ENCODE peak calls at places on chromosome 12, in nine cellular contexts. One of them, this sample, is unnamed.

GRCh38 chr12:5227722-5228274 is 184.1 kb downstream of the KCNA5 start:
- DNase-seq in OCI-LY7: no peak
- DNase-seq in neuronal stem cell: no peak
- DNase-seq in H9: no peak
- DNase-seq in PC-9: no peak
- DNase-seq in neural progenitor cell: no peak
- DNase-seq in IMR-90: no peak
- DNase-seq in GM23248: no peak
- DNase-seq in HCT116: no peak
- DNase-seq in this sample: no peak

GRCh38 chr12:107649615-107650014 is 36.0 kb upstream of the PWP1 start:
- DNase-seq in OCI-LY7: no peak
- DNase-seq in neuronal stem cell: no peak
- DNase-seq in H9: no peak
- DNase-seq in PC-9: no peak
- DNase-seq in neural progenitor cell: no peak
- DNase-seq in IMR-90: no peak
- DNase-seq in GM23248: no peak
- DNase-seq in HCT116: no peak
- DNase-seq in this sample: no peak

GRCh38 chr12:132525833-132526455 is 36.0 kb downstream of the FBRSL1 start:
- DNase-seq in OCI-LY7: no peak
- DNase-seq in neuronal stem cell: no peak
- DNase-seq in H9: no peak
- DNase-seq in PC-9: no peak
- DNase-seq in neural progenitor cell: peak
- DNase-seq in IMR-90: no peak
- DNase-seq in GM23248: no peak
- DNase-seq in HCT116: no peak
- DNase-seq in this sample: no peak

GRCh38 chr12:109134186-109134917 is 18.0 kb downstream of the ACACB start:
- DNase-seq in OCI-LY7: no peak
- DNase-seq in neuronal stem cell: no peak
- DNase-seq in H9: peak
- DNase-seq in PC-9: no peak
- DNase-seq in neural progenitor cell: peak
- DNase-seq in IMR-90: no peak
- DNase-seq in GM23248: peak
- DNase-seq in HCT116: peak
- DNase-seq in this sample: no peak

GRCh38 chr12:79124385-79124784 is 259.8 kb downstream of the SYT1 start:
- DNase-seq in OCI-LY7: no peak
- DNase-seq in neuronal stem cell: no peak
- DNase-seq in H9: no peak
- DNase-seq in PC-9: no peak
- DNase-seq in neural progenitor cell: no peak
- DNase-seq in IMR-90: no peak
- DNase-seq in GM23248: no peak
- DNase-seq in HCT116: no peak
- DNase-seq in this sample: no peak

GRCh38 chr12:25995906-25996305 is 37.4 kb downstream of the RASSF8 start:
- DNase-seq in OCI-LY7: no peak
- DNase-seq in neuronal stem cell: no peak
- DNase-seq in H9: no peak
- DNase-seq in PC-9: no peak
- DNase-seq in neural progenitor cell: no peak
- DNase-seq in IMR-90: peak
- DNase-seq in GM23248: peak
- DNase-seq in HCT116: no peak
- DNase-seq in this sample: no peak

GRCh38 chr12:85527192-85527591 is 247.2 kb downstream of the ALX1 start:
- DNase-seq in OCI-LY7: peak
- DNase-seq in neuronal stem cell: no peak
- DNase-seq in H9: no peak
- DNase-seq in PC-9: no peak
- DNase-seq in neural progenitor cell: no peak
- DNase-seq in IMR-90: no peak
- DNase-seq in GM23248: no peak
- DNase-seq in HCT116: no peak
- DNase-seq in this sample: no peak

GRCh38 chr12:60148831-60149230 is 553.0 kb downstream of the SLC16A7 start:
- DNase-seq in OCI-LY7: no peak
- DNase-seq in neuronal stem cell: no peak
- DNase-seq in H9: no peak
- DNase-seq in PC-9: no peak
- DNase-seq in neural progenitor cell: no peak
- DNase-seq in IMR-90: peak
- DNase-seq in GM23248: peak
- DNase-seq in HCT116: peak
- DNase-seq in this sample: no peak

GRCh38 chr12:80714055-80714454 is 2.7 kb upstream of the MYF5 start:
- DNase-seq in OCI-LY7: no peak
- DNase-seq in neuronal stem cell: no peak
- DNase-seq in H9: peak
- DNase-seq in PC-9: no peak
- DNase-seq in neural progenitor cell: peak
- DNase-seq in IMR-90: peak
- DNase-seq in GM23248: no peak
- DNase-seq in HCT116: no peak
- DNase-seq in this sample: no peak

GRCh38 chr12:131197490-131197889 is 243.8 kb downstream of the ADGRD1 start:
- DNase-seq in OCI-LY7: no peak
- DNase-seq in neuronal stem cell: no peak
- DNase-seq in H9: no peak
- DNase-seq in PC-9: no peak
- DNase-seq in neural progenitor cell: no peak
- DNase-seq in IMR-90: no peak
- DNase-seq in GM23248: no peak
- DNase-seq in HCT116: no peak
- DNase-seq in this sample: no peak

GRCh38 chr12:71602745-71603577 is 60.7 kb downstream of the ZFC3H1 start:
- DNase-seq in OCI-LY7: no peak
- DNase-seq in neuronal stem cell: no peak
- DNase-seq in H9: no peak
- DNase-seq in PC-9: no peak
- DNase-seq in neural progenitor cell: no peak
- DNase-seq in IMR-90: no peak
- DNase-seq in GM23248: no peak
- DNase-seq in HCT116: no peak
- DNase-seq in this sample: no peak

GRCh38 chr12:57491393-57492280 is 3.8 kb downstream of the MARS1 start:
- DNase-seq in OCI-LY7: peak
- DNase-seq in neuronal stem cell: no peak
- DNase-seq in H9: no peak
- DNase-seq in PC-9: no peak
- DNase-seq in neural progenitor cell: no peak
- DNase-seq in IMR-90: no peak
- DNase-seq in GM23248: peak
- DNase-seq in HCT116: no peak
- DNase-seq in this sample: no peak

GRCh38 chr12:104351023-104351983 is 47.8 kb downstream of the EID3 start:
- DNase-seq in OCI-LY7: no peak
- DNase-seq in neuronal stem cell: no peak
- DNase-seq in H9: peak
- DNase-seq in PC-9: no peak
- DNase-seq in neural progenitor cell: no peak
- DNase-seq in IMR-90: no peak
- DNase-seq in GM23248: no peak
- DNase-seq in HCT116: no peak
- DNase-seq in this sample: no peak

GRCh38 chr12:64781374-64782029 is 22.3 kb upstream of the GNS start:
- DNase-seq in OCI-LY7: no peak
- DNase-seq in neuronal stem cell: peak
- DNase-seq in H9: peak
- DNase-seq in PC-9: peak
- DNase-seq in neural progenitor cell: peak
- DNase-seq in IMR-90: no peak
- DNase-seq in GM23248: no peak
- DNase-seq in HCT116: no peak
- DNase-seq in this sample: no peak

GRCh38 chr12:6635856-6636521 is at the start of gene LPAR5:
- DNase-seq in OCI-LY7: peak
- DNase-seq in neuronal stem cell: no peak
- DNase-seq in H9: peak
- DNase-seq in PC-9: peak
- DNase-seq in neural progenitor cell: no peak
- DNase-seq in IMR-90: no peak
- DNase-seq in GM23248: peak
- DNase-seq in HCT116: peak
- DNase-seq in this sample: no peak

GRCh38 chr12:6639151-6639773 is 3.5 kb upstream of the LPAR5 start:
- DNase-seq in OCI-LY7: no peak
- DNase-seq in neuronal stem cell: no peak
- DNase-seq in H9: no peak
- DNase-seq in PC-9: no peak
- DNase-seq in neural progenitor cell: no peak
- DNase-seq in IMR-90: no peak
- DNase-seq in GM23248: no peak
- DNase-seq in HCT116: no peak
- DNase-seq in this sample: no peak

GRCh38 chr12:6641131-6641530 is 5.4 kb upstream of the LPAR5 start:
- DNase-seq in OCI-LY7: no peak
- DNase-seq in neuronal stem cell: no peak
- DNase-seq in H9: no peak
- DNase-seq in PC-9: no peak
- DNase-seq in neural progenitor cell: no peak
- DNase-seq in IMR-90: no peak
- DNase-seq in GM23248: peak
- DNase-seq in HCT116: no peak
- DNase-seq in this sample: no peak

GRCh38 chr12:6640497-6640896 is 4.7 kb upstream of the LPAR5 start:
- DNase-seq in OCI-LY7: no peak
- DNase-seq in neuronal stem cell: no peak
- DNase-seq in H9: no peak
- DNase-seq in PC-9: no peak
- DNase-seq in neural progenitor cell: no peak
- DNase-seq in IMR-90: no peak
- DNase-seq in GM23248: no peak
- DNase-seq in HCT116: no peak
- DNase-seq in this sample: no peak

DNA sequence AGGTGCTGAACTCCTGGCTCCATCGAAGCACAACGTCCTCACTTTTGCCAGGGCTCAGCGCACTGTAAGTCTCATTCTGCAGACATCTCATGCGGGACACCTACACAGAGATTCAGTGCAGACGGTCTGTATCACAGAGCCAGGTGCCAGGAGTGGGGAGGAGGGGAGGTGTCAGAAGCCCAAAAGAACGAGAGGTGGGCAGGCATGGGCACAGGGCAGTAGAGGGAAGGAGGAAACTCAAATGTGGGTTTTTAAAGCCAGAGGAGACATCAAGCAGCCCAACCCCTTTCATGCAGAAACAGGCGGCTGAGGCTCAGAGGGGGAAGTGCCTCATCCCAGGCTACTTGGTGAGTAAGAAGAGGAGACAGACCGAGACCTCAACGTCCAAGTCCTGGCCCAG is 2.5 kb upstream of the LPAR5 start:
- DNase-seq in OCI-LY7: peak
- DNase-seq in neuronal stem cell: no peak
- DNase-seq in H9: no peak
- DNase-seq in PC-9: no peak
- DNase-seq in neural progenitor cell: no peak
- DNase-seq in IMR-90: no peak
- DNase-seq in GM23248: no peak
- DNase-seq in HCT116: no peak
- DNase-seq in this sample: no peak
- H2AFZ ChIP-seq in OCI-LY7: peak
- H2AFZ ChIP-seq in neuronal stem cell: peak
- H2AFZ ChIP-seq in H9: no peak
- H2AFZ ChIP-seq in PC-9: no peak
- H2AFZ ChIP-seq in neural progenitor cell: no peak
- H2AFZ ChIP-seq in IMR-90: no peak
- H2AFZ ChIP-seq in GM23248: no peak
- H2AFZ ChIP-seq in HCT116: no peak
- H2AFZ ChIP-seq in this sample: no peak

GRCh38 chr12:68981536-68981935 is 48.6 kb upstream of the CPM start:
- DNase-seq in OCI-LY7: no peak
- DNase-seq in neuronal stem cell: no peak
- DNase-seq in H9: no peak
- DNase-seq in PC-9: no peak
- DNase-seq in neural progenitor cell: no peak
- DNase-seq in IMR-90: peak
- DNase-seq in GM23248: peak
- DNase-seq in HCT116: no peak
- DNase-seq in this sample: no peak

GRCh38 chr12:68977335-68977734 is 44.4 kb upstream of the CPM start:
- DNase-seq in OCI-LY7: no peak
- DNase-seq in neuronal stem cell: no peak
- DNase-seq in H9: no peak
- DNase-seq in PC-9: no peak
- DNase-seq in neural progenitor cell: no peak
- DNase-seq in IMR-90: no peak
- DNase-seq in GM23248: no peak
- DNase-seq in HCT116: no peak
- DNase-seq in this sample: no peak

GRCh38 chr12:68977909-68978610 is 45.1 kb upstream of the CPM start:
- DNase-seq in OCI-LY7: no peak
- DNase-seq in neuronal stem cell: no peak
- DNase-seq in H9: no peak
- DNase-seq in PC-9: no peak
- DNase-seq in neural progenitor cell: no peak
- DNase-seq in IMR-90: no peak
- DNase-seq in GM23248: no peak
- DNase-seq in HCT116: no peak
- DNase-seq in this sample: no peak

GRCh38 chr12:68978678-68979077 is 45.7 kb upstream of the CPM start:
- DNase-seq in OCI-LY7: no peak
- DNase-seq in neuronal stem cell: no peak
- DNase-seq in H9: no peak
- DNase-seq in PC-9: no peak
- DNase-seq in neural progenitor cell: no peak
- DNase-seq in IMR-90: no peak
- DNase-seq in GM23248: no peak
- DNase-seq in HCT116: no peak
- DNase-seq in this sample: no peak

GRCh38 chr12:68980476-68981212 is 47.7 kb upstream of the CPM start:
- DNase-seq in OCI-LY7: no peak
- DNase-seq in neuronal stem cell: no peak
- DNase-seq in H9: no peak
- DNase-seq in PC-9: no peak
- DNase-seq in neural progenitor cell: no peak
- DNase-seq in IMR-90: no peak
- DNase-seq in GM23248: no peak
- DNase-seq in HCT116: no peak
- DNase-seq in this sample: no peak
- H2AFZ ChIP-seq in OCI-LY7: no peak
- H2AFZ ChIP-seq in neuronal stem cell: no peak
- H2AFZ ChIP-seq in H9: no peak
- H2AFZ ChIP-seq in PC-9: no peak
- H2AFZ ChIP-seq in neural progenitor cell: no peak
- H2AFZ ChIP-seq in IMR-90: no peak
- H2AFZ ChIP-seq in GM23248: no peak
- H2AFZ ChIP-seq in HCT116: no peak
- H2AFZ ChIP-seq in this sample: no peak

GRCh38 chr12:101891462-101891971 is 14.1 kb downstream of the DRAM1 start:
- DNase-seq in OCI-LY7: no peak
- DNase-seq in neuronal stem cell: no peak
- DNase-seq in H9: no peak
- DNase-seq in PC-9: peak
- DNase-seq in neural progenitor cell: no peak
- DNase-seq in IMR-90: peak
- DNase-seq in GM23248: peak
- DNase-seq in HCT116: no peak
- DNase-seq in this sample: no peak
- H2AFZ ChIP-seq in OCI-LY7: peak
- H2AFZ ChIP-seq in neuronal stem cell: no peak
- H2AFZ ChIP-seq in H9: no peak
- H2AFZ ChIP-seq in PC-9: no peak
- H2AFZ ChIP-seq in neural progenitor cell: no peak
- H2AFZ ChIP-seq in IMR-90: peak
- H2AFZ ChIP-seq in GM23248: peak
- H2AFZ ChIP-seq in HCT116: no peak
- H2AFZ ChIP-seq in this sample: no peak

GRCh38 chr12:49917788-49918173 is 14.1 kb upstream of the FAIM2 start:
- DNase-seq in OCI-LY7: no peak
- DNase-seq in neuronal stem cell: no peak
- DNase-seq in H9: peak
- DNase-seq in PC-9: no peak
- DNase-seq in neural progenitor cell: no peak
- DNase-seq in IMR-90: no peak
- DNase-seq in GM23248: no peak
- DNase-seq in HCT116: no peak
- DNase-seq in this sample: no peak
- H2AFZ ChIP-seq in OCI-LY7: no peak
- H2AFZ ChIP-seq in neuronal stem cell: no peak
- H2AFZ ChIP-seq in H9: no peak
- H2AFZ ChIP-seq in PC-9: no peak
- H2AFZ ChIP-seq in neural progenitor cell: no peak
- H2AFZ ChIP-seq in IMR-90: no peak
- H2AFZ ChIP-seq in GM23248: no peak
- H2AFZ ChIP-seq in HCT116: no peak
- H2AFZ ChIP-seq in this sample: no peak

This sample was measured in DND-41.